ENCODE peak calls at places on chromosomes 13 and 19, in nine cellular contexts. One of them, this sample, is unnamed.
A peak's percentile ranks its signal among the peaks of the same experiment; 100 is the strongest.

GRCh38 chr19:40584007-40584406 is 7.3 kb downstream of the SHKBP1 start:
- DNase-seq in foreskin fibroblast: no peak
- DNase-seq in HCT116: no peak
- DNase-seq in AG09319: no peak
- DNase-seq in AG04450: no peak
- DNase-seq in fibroblast of the aortic adventitia: no peak
- DNase-seq in uterus: no peak
- DNase-seq in cardiac fibroblast: no peak
- DNase-seq in omental fat pad: no peak
- DNase-seq in this sample: no peak

GRCh38 chr19:9877775-9878510 is 42.8 kb downstream of the PIN1 start:
- DNase-seq in foreskin fibroblast: peak; percentile 72
- DNase-seq in HCT116: peak; percentile 58
- DNase-seq in AG09319: no peak
- DNase-seq in AG04450: peak; percentile 4
- DNase-seq in fibroblast of the aortic adventitia: peak; percentile 6
- DNase-seq in uterus: no peak
- DNase-seq in cardiac fibroblast: peak; percentile 18
- DNase-seq in omental fat pad: no peak
- DNase-seq in this sample: no peak

GRCh38 chr13:31775148-31775547 is 35.8 kb downstream of the RXFP2 start:
- DNase-seq in foreskin fibroblast: no peak
- DNase-seq in HCT116: no peak
- DNase-seq in AG09319: no peak
- DNase-seq in AG04450: no peak
- DNase-seq in fibroblast of the aortic adventitia: peak; percentile 78
- DNase-seq in uterus: no peak
- DNase-seq in cardiac fibroblast: peak; percentile 29
- DNase-seq in omental fat pad: no peak
- DNase-seq in this sample: no peak

GRCh38 chr19:58380037-58380735 is 644 bp downstream of the ZNF837 start:
- DNase-seq in foreskin fibroblast: no peak
- DNase-seq in HCT116: no peak
- DNase-seq in AG09319: no peak
- DNase-seq in AG04450: no peak
- DNase-seq in fibroblast of the aortic adventitia: no peak
- DNase-seq in uterus: no peak
- DNase-seq in cardiac fibroblast: no peak
- DNase-seq in omental fat pad: no peak
- DNase-seq in this sample: no peak

GRCh38 chr19:31555634-31556215 is 206.5 kb upstream of the TSHZ3 start:
- DNase-seq in foreskin fibroblast: no peak
- DNase-seq in HCT116: no peak
- DNase-seq in AG09319: no peak
- DNase-seq in AG04450: no peak
- DNase-seq in fibroblast of the aortic adventitia: no peak
- DNase-seq in uterus: no peak
- DNase-seq in cardiac fibroblast: no peak
- DNase-seq in omental fat pad: no peak
- DNase-seq in this sample: no peak

GRCh38 chr13:21034602-21035190 is 26.7 kb downstream of the LATS2 start:
- DNase-seq in foreskin fibroblast: no peak
- DNase-seq in HCT116: no peak
- DNase-seq in AG09319: no peak
- DNase-seq in AG04450: no peak
- DNase-seq in fibroblast of the aortic adventitia: peak; percentile 43
- DNase-seq in uterus: no peak
- DNase-seq in cardiac fibroblast: peak; percentile 72
- DNase-seq in omental fat pad: no peak
- DNase-seq in this sample: no peak

GRCh38 chr13:30892966-30893365 is 13.1 kb upstream of the MEDAG start:
- DNase-seq in foreskin fibroblast: no peak
- DNase-seq in HCT116: peak; percentile 77
- DNase-seq in AG09319: no peak
- DNase-seq in AG04450: no peak
- DNase-seq in fibroblast of the aortic adventitia: peak; percentile 81
- DNase-seq in uterus: peak; percentile 78
- DNase-seq in cardiac fibroblast: peak; percentile 75
- DNase-seq in omental fat pad: no peak
- DNase-seq in this sample: no peak

GRCh38 chr13:73800011-73800410 is 334.2 kb downstream of the KLF12 start:
- DNase-seq in foreskin fibroblast: no peak
- DNase-seq in HCT116: no peak
- DNase-seq in AG09319: no peak
- DNase-seq in AG04450: no peak
- DNase-seq in fibroblast of the aortic adventitia: no peak
- DNase-seq in uterus: no peak
- DNase-seq in cardiac fibroblast: no peak
- DNase-seq in omental fat pad: no peak
- DNase-seq in this sample: no peak

GRCh38 chr13:45331981-45332830 is 8.8 kb downstream of the TPT1 start:
- DNase-seq in foreskin fibroblast: peak; percentile 87
- DNase-seq in HCT116: peak; percentile 85
- DNase-seq in AG09319: peak; percentile 87
- DNase-seq in AG04450: no peak
- DNase-seq in fibroblast of the aortic adventitia: peak; percentile 99
- DNase-seq in uterus: no peak
- DNase-seq in cardiac fibroblast: peak; percentile 96
- DNase-seq in omental fat pad: no peak
- DNase-seq in this sample: no peak

DNA sequence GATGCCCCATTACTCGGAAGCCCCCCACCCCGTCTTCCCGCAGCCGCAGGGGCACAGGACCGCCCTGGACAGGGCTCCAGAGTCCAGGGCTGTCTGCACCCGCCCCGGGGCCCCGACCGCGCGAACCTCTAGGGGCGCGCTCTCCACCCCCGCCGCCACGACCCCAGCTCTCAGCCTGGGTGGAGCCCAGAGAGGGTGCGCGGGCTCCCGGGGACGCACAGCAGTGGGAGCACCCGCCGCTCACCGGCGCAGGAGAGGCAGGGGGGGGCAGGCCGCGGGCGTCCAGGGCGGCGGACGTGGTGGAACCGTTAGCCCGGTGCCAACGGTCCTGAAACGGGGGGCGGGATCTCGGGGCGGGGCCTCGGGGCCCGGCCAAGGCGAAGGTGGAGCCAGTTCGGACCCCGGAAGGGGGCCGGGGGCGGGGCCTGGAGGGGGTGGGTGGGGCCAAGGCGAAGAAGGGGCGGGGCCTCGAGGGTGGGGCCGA is at the start of gene ATP8B3:
- DNase-seq in foreskin fibroblast: no peak
- DNase-seq in HCT116: no peak
- DNase-seq in AG09319: no peak
- DNase-seq in AG04450: no peak
- DNase-seq in fibroblast of the aortic adventitia: no peak
- DNase-seq in uterus: no peak
- DNase-seq in cardiac fibroblast: no peak
- DNase-seq in omental fat pad: no peak
- DNase-seq in this sample: no peak
- TF ChIP-seq CTCF in foreskin fibroblast: peak; percentile 16
- TF ChIP-seq CTCF in HCT116: peak; percentile 39
- TF ChIP-seq CTCF in AG09319: peak; percentile 5
- TF ChIP-seq CTCF in AG04450: peak; percentile 34
- TF ChIP-seq CTCF in fibroblast of the aortic adventitia: peak; percentile 4
- TF ChIP-seq CTCF in uterus: no peak
- TF ChIP-seq CTCF in cardiac fibroblast: no peak
- TF ChIP-seq CTCF in omental fat pad: no peak
- TF ChIP-seq CTCF in this sample: peak; percentile 19

GRCh38 chr19:6806488-6806887 is 34.0 kb downstream of the VAV1 start:
- DNase-seq in foreskin fibroblast: no peak
- DNase-seq in HCT116: peak; percentile 41
- DNase-seq in AG09319: no peak
- DNase-seq in AG04450: no peak
- DNase-seq in fibroblast of the aortic adventitia: no peak
- DNase-seq in uterus: no peak
- DNase-seq in cardiac fibroblast: no peak
- DNase-seq in omental fat pad: no peak
- DNase-seq in this sample: no peak

GRCh38 chr19:6802336-6803035 is 30.0 kb downstream of the VAV1 start:
- DNase-seq in foreskin fibroblast: no peak
- DNase-seq in HCT116: peak; percentile 19
- DNase-seq in AG09319: no peak
- DNase-seq in AG04450: no peak
- DNase-seq in fibroblast of the aortic adventitia: no peak
- DNase-seq in uterus: no peak
- DNase-seq in cardiac fibroblast: peak; percentile 4
- DNase-seq in omental fat pad: no peak
- DNase-seq in this sample: peak; percentile 94

GRCh38 chr19:6803036-6803404 is 30.5 kb downstream of the VAV1 start:
- DNase-seq in foreskin fibroblast: no peak
- DNase-seq in HCT116: no peak
- DNase-seq in AG09319: no peak
- DNase-seq in AG04450: no peak
- DNase-seq in fibroblast of the aortic adventitia: no peak
- DNase-seq in uterus: no peak
- DNase-seq in cardiac fibroblast: no peak
- DNase-seq in omental fat pad: no peak
- DNase-seq in this sample: no peak

GRCh38 chr19:6800991-6801396 is 28.5 kb downstream of the VAV1 start:
- DNase-seq in foreskin fibroblast: peak; percentile 2
- DNase-seq in HCT116: peak; percentile 39
- DNase-seq in AG09319: no peak
- DNase-seq in AG04450: no peak
- DNase-seq in fibroblast of the aortic adventitia: peak; percentile 43
- DNase-seq in uterus: no peak
- DNase-seq in cardiac fibroblast: peak; percentile 59
- DNase-seq in omental fat pad: no peak
- DNase-seq in this sample: no peak

GRCh38 chr19:6801397-6802086 is 29.0 kb downstream of the VAV1 start:
- DNase-seq in foreskin fibroblast: no peak
- DNase-seq in HCT116: peak; percentile 56
- DNase-seq in AG09319: no peak
- DNase-seq in AG04450: no peak
- DNase-seq in fibroblast of the aortic adventitia: no peak
- DNase-seq in uterus: peak; percentile 29
- DNase-seq in cardiac fibroblast: peak; percentile 50
- DNase-seq in omental fat pad: peak; percentile 33
- DNase-seq in this sample: peak; percentile 93
- TF ChIP-seq CTCF in foreskin fibroblast: no peak
- TF ChIP-seq CTCF in HCT116: no peak
- TF ChIP-seq CTCF in AG09319: no peak
- TF ChIP-seq CTCF in AG04450: no peak
- TF ChIP-seq CTCF in fibroblast of the aortic adventitia: no peak
- TF ChIP-seq CTCF in uterus: no peak
- TF ChIP-seq CTCF in cardiac fibroblast: no peak
- TF ChIP-seq CTCF in omental fat pad: no peak
- TF ChIP-seq CTCF in this sample: no peak

GRCh38 chr19:4454952-4455738 is 2.4 kb downstream of the UBXN6 start:
- DNase-seq in foreskin fibroblast: peak; percentile 78
- DNase-seq in HCT116: no peak
- DNase-seq in AG09319: peak; percentile 54
- DNase-seq in AG04450: no peak
- DNase-seq in fibroblast of the aortic adventitia: peak; percentile 82
- DNase-seq in uterus: peak; percentile 69
- DNase-seq in cardiac fibroblast: peak; percentile 87
- DNase-seq in omental fat pad: no peak
- DNase-seq in this sample: no peak

GRCh38 chr19:4456566-4456842 is 1.1 kb downstream of the UBXN6 start:
- DNase-seq in foreskin fibroblast: peak; percentile 54
- DNase-seq in HCT116: no peak
- DNase-seq in AG09319: no peak
- DNase-seq in AG04450: no peak
- DNase-seq in fibroblast of the aortic adventitia: peak; percentile 68
- DNase-seq in uterus: no peak
- DNase-seq in cardiac fibroblast: peak; percentile 77
- DNase-seq in omental fat pad: no peak
- DNase-seq in this sample: no peak

GRCh38 chr19:4454621-4454951 is 3.0 kb downstream of the UBXN6 start:
- DNase-seq in foreskin fibroblast: no peak
- DNase-seq in HCT116: no peak
- DNase-seq in AG09319: no peak
- DNase-seq in AG04450: no peak
- DNase-seq in fibroblast of the aortic adventitia: no peak
- DNase-seq in uterus: no peak
- DNase-seq in cardiac fibroblast: no peak
- DNase-seq in omental fat pad: no peak
- DNase-seq in this sample: no peak

GRCh38 chr19:4456843-4457653 is 546 bp downstream of the UBXN6 start:
- DNase-seq in foreskin fibroblast: peak; percentile 45
- DNase-seq in HCT116: no peak
- DNase-seq in AG09319: peak; percentile 42
- DNase-seq in AG04450: no peak
- DNase-seq in fibroblast of the aortic adventitia: peak; percentile 67
- DNase-seq in uterus: peak; percentile 53
- DNase-seq in cardiac fibroblast: peak; percentile 87
- DNase-seq in omental fat pad: no peak
- DNase-seq in this sample: no peak

DNA sequence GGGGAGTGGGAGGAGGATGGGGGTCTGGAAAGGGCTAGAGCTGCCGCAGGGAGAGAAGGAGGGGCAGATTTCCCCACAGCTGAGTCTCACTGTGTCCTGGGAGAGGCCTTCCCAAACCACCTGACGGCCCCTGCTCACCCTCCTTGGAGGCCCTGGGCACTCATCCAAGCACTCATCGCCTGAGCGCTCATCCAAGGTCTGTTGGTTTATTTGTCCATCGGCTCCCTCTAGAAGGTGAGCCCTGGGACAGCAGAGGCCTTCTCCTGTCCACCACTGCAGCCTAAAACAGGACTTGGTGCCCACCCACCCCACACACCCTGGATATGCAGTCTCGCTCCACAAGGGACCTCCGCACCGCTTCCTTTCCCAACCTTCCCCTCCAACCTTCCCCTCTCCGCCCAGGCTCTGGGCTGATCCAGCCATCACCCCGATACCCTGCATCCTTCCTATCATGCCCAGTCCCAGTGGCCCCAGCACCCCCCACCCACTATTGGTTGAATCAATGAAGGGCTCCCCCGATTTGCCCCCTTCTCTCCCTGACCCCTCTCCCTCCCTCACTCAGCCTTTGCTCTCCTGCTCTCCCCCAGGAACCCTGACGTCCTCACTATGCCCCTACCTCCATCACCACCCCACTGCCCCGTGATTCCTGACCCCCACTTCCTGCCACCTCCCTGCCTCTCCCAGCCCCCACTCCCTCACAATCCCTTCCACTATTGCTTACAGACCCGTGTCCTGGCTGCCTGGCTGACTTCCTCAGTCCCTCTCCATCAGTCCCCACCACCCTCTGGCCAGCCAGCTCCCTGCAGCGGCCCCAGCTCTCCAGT is 1.6 kb downstream of the UBXN6 start:
- DNase-seq in foreskin fibroblast: peak; percentile 81
- DNase-seq in HCT116: no peak
- DNase-seq in AG09319: peak; percentile 60
- DNase-seq in AG04450: no peak
- DNase-seq in fibroblast of the aortic adventitia: peak; percentile 79
- DNase-seq in uterus: peak; percentile 88
- DNase-seq in cardiac fibroblast: peak; percentile 88
- DNase-seq in omental fat pad: no peak
- DNase-seq in this sample: no peak
- TF ChIP-seq CTCF in foreskin fibroblast: no peak
- TF ChIP-seq CTCF in HCT116: no peak
- TF ChIP-seq CTCF in AG09319: peak; percentile 7
- TF ChIP-seq CTCF in AG04450: peak; percentile 27
- TF ChIP-seq CTCF in fibroblast of the aortic adventitia: no peak
- TF ChIP-seq CTCF in uterus: peak; percentile 20
- TF ChIP-seq CTCF in cardiac fibroblast: peak; percentile 9
- TF ChIP-seq CTCF in omental fat pad: no peak
- TF ChIP-seq CTCF in this sample: no peak

DNA sequence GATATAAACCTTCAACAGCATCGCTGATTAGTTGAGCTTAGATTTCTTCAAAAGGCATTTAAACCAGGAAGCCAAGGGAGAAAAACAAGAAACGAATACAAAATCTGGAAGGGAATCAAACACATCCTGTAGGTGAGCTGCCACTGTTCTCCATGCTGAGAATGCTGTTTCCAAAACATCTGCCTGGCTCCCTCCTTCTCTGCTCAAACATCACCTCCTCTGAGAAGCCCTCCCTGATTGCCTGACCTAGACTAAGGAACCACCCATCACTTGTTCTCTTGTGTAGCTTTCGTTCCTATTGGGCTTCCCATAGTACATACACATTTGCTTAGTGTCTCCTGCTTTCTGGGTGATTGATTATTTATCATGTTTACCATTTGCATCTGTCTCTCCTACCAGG is 152.7 kb downstream of the CACNA1A start:
- DNase-seq in foreskin fibroblast: no peak
- DNase-seq in HCT116: no peak
- DNase-seq in AG09319: no peak
- DNase-seq in AG04450: no peak
- DNase-seq in fibroblast of the aortic adventitia: no peak
- DNase-seq in uterus: no peak
- DNase-seq in cardiac fibroblast: no peak
- DNase-seq in omental fat pad: no peak
- DNase-seq in this sample: no peak
- TF ChIP-seq CTCF in foreskin fibroblast: no peak
- TF ChIP-seq CTCF in HCT116: no peak
- TF ChIP-seq CTCF in AG09319: no peak
- TF ChIP-seq CTCF in AG04450: no peak
- TF ChIP-seq CTCF in fibroblast of the aortic adventitia: no peak
- TF ChIP-seq CTCF in uterus: no peak
- TF ChIP-seq CTCF in cardiac fibroblast: no peak
- TF ChIP-seq CTCF in omental fat pad: no peak
- TF ChIP-seq CTCF in this sample: no peak